ENCODE peak calls at places on chromosome 6, in four cellular contexts. One of them, this sample, is unnamed.

GRCh38 chr6:20808984-20809383 is 274.7 kb downstream of the CDKAL1 start:
- DNase-seq in CD8-positive, alpha-beta T cell: no peak
- DNase-seq in Peyer's patch: no peak
- DNase-seq in GM20000: no peak
- DNase-seq in this sample: no peak

GRCh38 chr6:10375391-10375969 is 39.4 kb downstream of the TFAP2A start:
- DNase-seq in CD8-positive, alpha-beta T cell: no peak
- DNase-seq in Peyer's patch: no peak
- DNase-seq in GM20000: no peak
- DNase-seq in this sample: no peak

GRCh38 chr6:63615590-63615989 is 20.0 kb upstream of the PHF3 start:
- DNase-seq in CD8-positive, alpha-beta T cell: no peak
- DNase-seq in Peyer's patch: no peak
- DNase-seq in GM20000: no peak
- DNase-seq in this sample: no peak

GRCh38 chr6:142822882-142823578 is 121.9 kb downstream of the HIVEP2 start:
- DNase-seq in CD8-positive, alpha-beta T cell: peak
- DNase-seq in Peyer's patch: no peak
- DNase-seq in GM20000: no peak
- DNase-seq in this sample: no peak

GRCh38 chr6:83265384-83265783 is 72.2 kb downstream of the RWDD2A start:
- DNase-seq in CD8-positive, alpha-beta T cell: no peak
- DNase-seq in Peyer's patch: no peak
- DNase-seq in GM20000: no peak
- DNase-seq in this sample: no peak

GRCh38 chr6:137677714-137678113 is 183.5 kb upstream of the OLIG3 start:
- DNase-seq in CD8-positive, alpha-beta T cell: no peak
- DNase-seq in Peyer's patch: no peak
- DNase-seq in GM20000: no peak
- DNase-seq in this sample: no peak

GRCh38 chr6:169070506-169071176 is 183.0 kb downstream of the THBS2 start:
- DNase-seq in CD8-positive, alpha-beta T cell: no peak
- DNase-seq in Peyer's patch: peak
- DNase-seq in GM20000: no peak
- DNase-seq in this sample: no peak

GRCh38 chr6:163679753-163680152 is 265.2 kb downstream of the QKI start:
- DNase-seq in CD8-positive, alpha-beta T cell: no peak
- DNase-seq in Peyer's patch: no peak
- DNase-seq in GM20000: no peak
- DNase-seq in this sample: no peak

GRCh38 chr6:90703383-90703782 is 116.5 kb upstream of the MAP3K7 start:
- DNase-seq in CD8-positive, alpha-beta T cell: no peak
- DNase-seq in Peyer's patch: no peak
- DNase-seq in GM20000: no peak
- DNase-seq in this sample: no peak

GRCh38 chr6:7727150-7727950 is 1.5 kb downstream of the BMP6 start:
- DNase-seq in CD8-positive, alpha-beta T cell: no peak
- DNase-seq in Peyer's patch: no peak
- DNase-seq in GM20000: peak
- DNase-seq in this sample: no peak

GRCh38 chr6:85612690-85613474 is 19.2 kb upstream of the SNX14 start:
- DNase-seq in CD8-positive, alpha-beta T cell: no peak
- DNase-seq in Peyer's patch: no peak
- DNase-seq in GM20000: no peak
- DNase-seq in this sample: no peak

GRCh38 chr6:84183430-84183829 is 44.0 kb downstream of the CEP162 start:
- DNase-seq in CD8-positive, alpha-beta T cell: no peak
- DNase-seq in Peyer's patch: no peak
- DNase-seq in GM20000: no peak
- DNase-seq in this sample: no peak

GRCh38 chr6:125095501-125096301 is 57.9 kb upstream of the TPD52L1 start:
- DNase-seq in CD8-positive, alpha-beta T cell: no peak
- DNase-seq in Peyer's patch: no peak
- DNase-seq in GM20000: no peak
- DNase-seq in this sample: no peak

GRCh38 chr6:169575365-169575764 is 126.5 kb downstream of the WDR27 start:
- DNase-seq in CD8-positive, alpha-beta T cell: no peak
- DNase-seq in Peyer's patch: no peak
- DNase-seq in GM20000: no peak
- DNase-seq in this sample: no peak

DNA sequence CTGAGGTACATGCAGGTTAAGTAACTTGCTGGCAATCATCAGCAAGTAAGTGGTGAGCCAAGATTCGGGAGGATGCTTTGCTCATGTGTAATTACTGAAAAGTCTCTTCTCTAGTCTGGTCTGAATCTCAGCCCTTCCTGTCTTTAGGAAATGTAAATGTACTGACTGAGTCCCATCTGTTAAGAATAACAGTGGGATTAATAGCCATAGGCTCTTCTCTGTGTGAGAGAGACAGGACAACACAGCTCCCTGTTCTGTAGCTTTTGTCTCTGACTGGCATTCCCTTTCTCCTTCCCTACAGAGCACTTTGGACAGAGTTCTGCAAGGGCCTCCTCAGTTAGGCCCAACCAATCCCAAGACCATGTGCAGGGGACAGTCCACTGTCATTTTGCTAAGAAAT is 131.3 kb upstream of the OGFRL1 start:
- DNase-seq in CD8-positive, alpha-beta T cell: no peak
- DNase-seq in Peyer's patch: no peak
- DNase-seq in GM20000: no peak
- DNase-seq in this sample: no peak
- TF ChIP-seq CTCF in CD8-positive, alpha-beta T cell: no peak
- TF ChIP-seq CTCF in Peyer's patch: no peak
- TF ChIP-seq CTCF in GM20000: no peak
- TF ChIP-seq CTCF in this sample: no peak

GRCh38 chr6:29708432-29709177 is 14.6 kb upstream of the HLA-F start:
- DNase-seq in CD8-positive, alpha-beta T cell: peak
- DNase-seq in Peyer's patch: peak
- DNase-seq in GM20000: no peak
- DNase-seq in this sample: no peak

GRCh38 chr6:29705389-29706231 is 17.6 kb upstream of the HLA-F start:
- DNase-seq in CD8-positive, alpha-beta T cell: no peak
- DNase-seq in Peyer's patch: peak
- DNase-seq in GM20000: no peak
- DNase-seq in this sample: no peak

DNA sequence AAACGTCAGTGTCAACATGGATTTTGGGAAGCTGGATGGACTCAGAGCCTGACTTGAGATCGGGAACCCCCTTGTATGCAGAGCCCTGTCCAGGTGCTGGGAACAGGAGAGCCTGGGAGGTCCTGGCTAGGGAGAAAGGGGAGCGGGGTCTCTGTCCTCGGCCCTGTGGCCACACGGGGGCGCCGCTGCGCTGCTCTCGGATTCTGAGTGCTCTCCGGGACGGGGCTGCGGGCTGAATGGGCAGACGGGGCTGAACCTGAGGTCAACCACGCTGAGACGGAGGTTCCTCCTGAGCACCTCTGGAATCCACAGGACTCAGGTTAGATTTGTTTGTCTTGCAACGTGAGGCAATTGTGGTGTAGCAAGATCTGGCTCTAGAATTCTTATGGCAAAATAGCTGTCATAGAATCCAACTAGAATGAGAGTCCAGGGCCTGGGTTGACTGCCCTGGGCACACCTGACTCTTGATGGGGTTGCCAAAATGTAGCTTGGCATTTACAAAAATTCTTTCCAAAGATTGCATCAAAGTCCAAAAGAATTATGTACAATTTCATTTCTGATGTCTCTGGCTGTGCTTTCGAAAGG is 20.6 kb upstream of the HLA-F start:
- DNase-seq in CD8-positive, alpha-beta T cell: peak
- DNase-seq in Peyer's patch: peak
- DNase-seq in GM20000: peak
- DNase-seq in this sample: no peak
- TF ChIP-seq CTCF in CD8-positive, alpha-beta T cell: peak
- TF ChIP-seq CTCF in Peyer's patch: peak
- TF ChIP-seq CTCF in GM20000: peak
- TF ChIP-seq CTCF in this sample: peak

GRCh38 chr6:160163425-160163824 is 41.8 kb downstream of the SLC22A1 start:
- DNase-seq in CD8-positive, alpha-beta T cell: no peak
- DNase-seq in Peyer's patch: no peak
- DNase-seq in GM20000: no peak
- DNase-seq in this sample: no peak

GRCh38 chr6:160160929-160161646 is 39.5 kb downstream of the SLC22A1 start:
- DNase-seq in CD8-positive, alpha-beta T cell: no peak
- DNase-seq in Peyer's patch: no peak
- DNase-seq in GM20000: no peak
- DNase-seq in this sample: no peak

GRCh38 chr6:160162167-160162566 is 40.6 kb downstream of the SLC22A1 start:
- DNase-seq in CD8-positive, alpha-beta T cell: no peak
- DNase-seq in Peyer's patch: no peak
- DNase-seq in GM20000: no peak
- DNase-seq in this sample: no peak

GRCh38 chr6:160161647-160161986 is 40.0 kb downstream of the SLC22A1 start:
- DNase-seq in CD8-positive, alpha-beta T cell: no peak
- DNase-seq in Peyer's patch: no peak
- DNase-seq in GM20000: no peak
- DNase-seq in this sample: no peak

DNA sequence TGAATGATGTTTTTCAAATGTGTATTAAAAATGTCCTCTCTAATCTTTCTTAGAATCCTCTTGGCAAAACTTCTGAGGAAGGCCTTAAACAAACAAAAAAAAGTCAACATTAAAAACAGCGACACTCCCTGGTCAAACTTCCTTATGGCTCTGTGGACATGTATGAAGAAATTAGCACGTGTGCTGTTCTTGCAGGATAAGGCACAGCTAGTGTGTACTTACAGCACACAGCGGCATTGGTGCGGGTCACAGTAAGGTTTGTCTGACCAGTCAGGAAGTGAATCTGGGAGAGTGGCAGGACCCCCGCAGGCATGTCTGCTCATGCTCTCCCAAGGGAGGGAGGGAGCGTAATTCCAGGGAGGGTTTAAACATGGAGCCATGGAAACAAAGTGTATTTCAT is 38.8 kb downstream of the SLC22A1 start:
- DNase-seq in CD8-positive, alpha-beta T cell: no peak
- DNase-seq in Peyer's patch: no peak
- DNase-seq in GM20000: no peak
- DNase-seq in this sample: no peak
- TF ChIP-seq CTCF in CD8-positive, alpha-beta T cell: no peak
- TF ChIP-seq CTCF in Peyer's patch: peak
- TF ChIP-seq CTCF in GM20000: no peak
- TF ChIP-seq CTCF in this sample: peak

DNA sequence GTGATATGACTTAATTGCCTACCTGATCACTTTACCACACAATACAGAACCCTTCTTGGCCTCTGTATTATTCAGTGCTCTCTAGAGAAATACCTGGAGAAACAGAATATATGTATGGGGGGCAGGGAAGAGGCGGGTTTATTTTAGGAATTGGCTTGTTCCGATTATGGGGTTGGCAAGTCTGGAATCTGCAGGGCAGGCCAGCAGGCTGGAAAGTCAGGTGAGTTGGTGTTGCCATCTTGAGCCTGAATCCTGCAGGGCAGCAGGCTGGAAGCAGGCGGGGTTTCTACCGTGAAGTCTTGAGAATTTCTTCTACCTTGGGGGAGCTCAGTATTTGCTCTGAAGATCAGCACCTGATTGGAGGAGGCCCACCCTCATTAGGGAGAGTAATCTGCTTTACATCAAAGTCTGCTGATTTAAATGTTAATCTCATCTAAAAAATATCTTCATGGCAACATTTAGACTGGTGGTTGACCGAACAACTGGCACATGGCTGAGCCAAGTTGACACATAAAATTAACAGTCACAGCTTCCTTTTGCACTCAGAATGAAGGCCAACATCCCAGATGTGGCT is 193.9 kb downstream of the ZDHHC14 start:
- DNase-seq in CD8-positive, alpha-beta T cell: no peak
- DNase-seq in Peyer's patch: no peak
- DNase-seq in GM20000: no peak
- DNase-seq in this sample: no peak
- TF ChIP-seq CTCF in CD8-positive, alpha-beta T cell: no peak
- TF ChIP-seq CTCF in Peyer's patch: no peak
- TF ChIP-seq CTCF in GM20000: no peak
- TF ChIP-seq CTCF in this sample: no peak

GRCh38 chr6:25138024-25138696 is 141.0 kb upstream of the CARMIL1 start:
- DNase-seq in CD8-positive, alpha-beta T cell: peak
- DNase-seq in Peyer's patch: peak
- DNase-seq in GM20000: peak
- DNase-seq in this sample: no peak
- TF ChIP-seq CTCF in CD8-positive, alpha-beta T cell: no peak
- TF ChIP-seq CTCF in Peyer's patch: no peak
- TF ChIP-seq CTCF in GM20000: no peak
- TF ChIP-seq CTCF in this sample: no peak

This sample was measured in D721Med.